ENCODE peak calls at places on chromosome X, in five cellular contexts. One of them, this sample, is unnamed.

GRCh38 chrX:17052776-17053175 is 106.3 kb downstream of the REPS2 start:
- DNase-seq in mesendoderm: no peak
- DNase-seq in H1: no peak
- DNase-seq in mesenchymal stem cell: no peak
- DNase-seq in IMR-90: no peak
- DNase-seq in this sample: no peak

GRCh38 chrX:5746231-5746630 is 482.4 kb downstream of the NLGN4X start:
- DNase-seq in mesendoderm: no peak
- DNase-seq in H1: no peak
- DNase-seq in IMR-90: no peak
- DNase-seq in mesenchymal stem cell: no peak
- DNase-seq in this sample: no peak

GRCh38 chrX:2547746-2548145 is 47.0 kb upstream of the DHRSX start:
- DNase-seq in mesenchymal stem cell: no peak
- DNase-seq in H1: no peak
- DNase-seq in mesendoderm: no peak
- DNase-seq in IMR-90: no peak
- DNase-seq in this sample: no peak

GRCh38 chrX:40877869-40878268 is 142.5 kb upstream of the MED14 start:
- DNase-seq in H1: no peak
- DNase-seq in mesenchymal stem cell: peak
- DNase-seq in mesendoderm: no peak
- DNase-seq in IMR-90: peak
- DNase-seq in this sample: no peak

GRCh38 chrX:132023117-132023895 is at the start of gene STK26:
- DNase-seq in IMR-90: no peak
- DNase-seq in mesendoderm: peak
- DNase-seq in mesenchymal stem cell: peak
- DNase-seq in H1: peak
- DNase-seq in this sample: peak

GRCh38 chrX:141467442-141467841 is 117.1 kb downstream of the SPANXA1 start:
- DNase-seq in H1: no peak
- DNase-seq in mesenchymal stem cell: no peak
- DNase-seq in IMR-90: peak
- DNase-seq in mesendoderm: peak
- DNase-seq in this sample: no peak

GRCh38 chrX:40105791-40106676 is 8.3 kb upstream of the BCOR start:
- DNase-seq in H1: no peak
- DNase-seq in mesenchymal stem cell: peak
- DNase-seq in mesendoderm: peak
- DNase-seq in IMR-90: no peak
- DNase-seq in this sample: no peak

GRCh38 chrX:110941906-110942305 is 146.3 kb upstream of the CHRDL1 start:
- DNase-seq in mesenchymal stem cell: no peak
- DNase-seq in H1: no peak
- DNase-seq in mesendoderm: no peak
- DNase-seq in IMR-90: no peak
- DNase-seq in this sample: no peak

GRCh38 chrX:17564689-17565409 is 172.4 kb upstream of the SCML1 start:
- DNase-seq in IMR-90: no peak
- DNase-seq in mesenchymal stem cell: peak
- DNase-seq in H1: no peak
- DNase-seq in mesendoderm: no peak
- DNase-seq in this sample: no peak

GRCh38 chrX:63275127-63275526 is 76.0 kb downstream of the SPIN4 start:
- DNase-seq in mesenchymal stem cell: peak
- DNase-seq in IMR-90: peak
- DNase-seq in mesendoderm: peak
- DNase-seq in H1: no peak
- DNase-seq in this sample: no peak

GRCh38 chrX:72123471-72124185 is 8.1 kb downstream of the RTL5 start:
- DNase-seq in mesenchymal stem cell: peak
- DNase-seq in H1: no peak
- DNase-seq in IMR-90: peak
- DNase-seq in mesendoderm: peak
- DNase-seq in this sample: peak

GRCh38 chrX:52995135-52995973 is 37.0 kb upstream of the FAM156A start:
- DNase-seq in mesendoderm: peak
- DNase-seq in mesenchymal stem cell: peak
- DNase-seq in H1: peak
- DNase-seq in IMR-90: peak
- DNase-seq in this sample: peak

GRCh38 chrX:79366888-79367749 is at the start of gene ITM2A:
- DNase-seq in mesendoderm: peak
- DNase-seq in IMR-90: no peak
- DNase-seq in mesenchymal stem cell: no peak
- DNase-seq in H1: peak
- DNase-seq in this sample: peak

GRCh38 chrX:134774190-134775048 is 116.1 kb upstream of the PLAC1 start:
- DNase-seq in mesenchymal stem cell: peak
- DNase-seq in IMR-90: peak
- DNase-seq in mesendoderm: no peak
- DNase-seq in H1: no peak
- DNase-seq in this sample: no peak

GRCh38 chrX:10450959-10451355 is 169.4 kb downstream of the MID1 start:
- DNase-seq in mesenchymal stem cell: no peak
- DNase-seq in H1: no peak
- DNase-seq in mesendoderm: no peak
- DNase-seq in IMR-90: no peak
- DNase-seq in this sample: no peak

GRCh38 chrX:12966151-12966550 is 8.8 kb upstream of the TMSB4X start:
- DNase-seq in H1: no peak
- DNase-seq in IMR-90: no peak
- DNase-seq in mesenchymal stem cell: no peak
- DNase-seq in mesendoderm: no peak
- DNase-seq in this sample: no peak
- H3K4me3 ChIP-seq in H1: no peak
- H3K4me3 ChIP-seq in IMR-90: no peak
- H3K4me3 ChIP-seq in mesenchymal stem cell: no peak
- H3K4me3 ChIP-seq in mesendoderm: no peak
- H3K4me3 ChIP-seq in this sample: no peak

GRCh38 chrX:145396612-145397011 is 149.3 kb downstream of the SPANXN1 start:
- DNase-seq in H1: no peak
- DNase-seq in mesendoderm: no peak
- DNase-seq in IMR-90: no peak
- DNase-seq in mesenchymal stem cell: no peak
- DNase-seq in this sample: no peak

GRCh38 chrX:145394344-145394743 is 147.0 kb downstream of the SPANXN1 start:
- DNase-seq in H1: no peak
- DNase-seq in mesendoderm: no peak
- DNase-seq in IMR-90: no peak
- DNase-seq in mesenchymal stem cell: no peak
- DNase-seq in this sample: no peak

DNA sequence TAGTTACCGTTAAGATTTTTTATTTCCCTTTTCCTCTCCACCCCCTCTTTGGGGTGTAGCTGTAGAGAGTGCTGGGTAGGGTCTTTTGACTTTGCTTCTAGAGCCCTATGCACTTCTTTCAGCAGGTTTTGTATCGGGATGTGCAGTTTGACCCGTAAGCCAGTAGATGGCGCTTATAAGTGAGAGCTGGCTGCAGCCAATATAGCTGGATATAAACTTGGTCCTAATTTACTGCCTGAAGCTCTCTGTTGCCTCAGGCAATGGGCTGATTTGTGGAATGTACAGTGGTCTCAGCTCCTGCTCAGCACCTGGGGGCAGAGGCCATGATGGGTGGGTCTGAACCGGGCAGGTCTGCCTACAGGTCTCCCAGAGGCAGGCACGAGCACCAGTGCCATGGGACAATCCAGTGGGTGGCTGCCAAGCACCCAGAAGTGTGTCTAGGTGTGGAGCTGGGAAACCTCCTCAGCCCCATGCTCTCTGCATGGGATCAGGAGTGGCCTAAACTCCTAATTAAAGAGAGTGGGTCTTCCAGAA is 146.5 kb downstream of the SPANXN1 start:
- DNase-seq in mesendoderm: peak
- DNase-seq in H1: no peak
- DNase-seq in mesenchymal stem cell: no peak
- DNase-seq in IMR-90: no peak
- DNase-seq in this sample: no peak
- H2BK15ac ChIP-seq in mesendoderm: no peak
- H2BK15ac ChIP-seq in H1: no peak
- H2BK15ac ChIP-seq in mesenchymal stem cell: no peak
- H2BK15ac ChIP-seq in IMR-90: no peak
- H2BK15ac ChIP-seq in this sample: no peak

DNA sequence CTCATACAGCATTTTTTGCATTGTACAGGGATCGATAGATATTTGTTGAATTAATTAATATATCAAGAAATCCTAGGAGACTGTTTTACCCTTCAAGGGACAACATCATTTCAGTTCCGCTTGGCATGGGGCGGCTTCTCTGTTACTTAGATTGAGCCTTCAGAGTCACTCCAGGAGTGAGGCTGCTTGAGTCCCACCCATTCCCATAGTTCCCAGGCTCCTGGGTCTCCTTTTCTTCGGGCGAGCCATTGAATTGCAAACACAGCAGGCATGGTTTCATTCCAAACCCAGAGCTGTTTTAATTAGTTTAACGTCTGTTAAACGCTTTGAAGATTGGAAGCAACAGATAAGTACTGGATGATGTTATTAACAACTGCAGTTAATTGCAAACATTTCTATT is 590 bp upstream of the EDA start:
- DNase-seq in H1: no peak
- DNase-seq in IMR-90: no peak
- DNase-seq in mesenchymal stem cell: no peak
- DNase-seq in mesendoderm: no peak
- DNase-seq in this sample: no peak
- H2BK5ac ChIP-seq in H1: no peak
- H2BK5ac ChIP-seq in IMR-90: no peak
- H2BK5ac ChIP-seq in mesenchymal stem cell: no peak
- H2BK5ac ChIP-seq in mesendoderm: no peak
- H2BK5ac ChIP-seq in this sample: no peak

GRCh38 chrX:33831211-33831610 is 300.9 kb downstream of the FAM47A start:
- DNase-seq in mesendoderm: no peak
- DNase-seq in IMR-90: no peak
- DNase-seq in H1: no peak
- DNase-seq in mesenchymal stem cell: no peak
- DNase-seq in this sample: no peak
- H3K4me3 ChIP-seq in mesendoderm: no peak
- H3K4me3 ChIP-seq in IMR-90: no peak
- H3K4me3 ChIP-seq in H1: no peak
- H3K4me3 ChIP-seq in mesenchymal stem cell: no peak
- H3K4me3 ChIP-seq in this sample: no peak

DNA sequence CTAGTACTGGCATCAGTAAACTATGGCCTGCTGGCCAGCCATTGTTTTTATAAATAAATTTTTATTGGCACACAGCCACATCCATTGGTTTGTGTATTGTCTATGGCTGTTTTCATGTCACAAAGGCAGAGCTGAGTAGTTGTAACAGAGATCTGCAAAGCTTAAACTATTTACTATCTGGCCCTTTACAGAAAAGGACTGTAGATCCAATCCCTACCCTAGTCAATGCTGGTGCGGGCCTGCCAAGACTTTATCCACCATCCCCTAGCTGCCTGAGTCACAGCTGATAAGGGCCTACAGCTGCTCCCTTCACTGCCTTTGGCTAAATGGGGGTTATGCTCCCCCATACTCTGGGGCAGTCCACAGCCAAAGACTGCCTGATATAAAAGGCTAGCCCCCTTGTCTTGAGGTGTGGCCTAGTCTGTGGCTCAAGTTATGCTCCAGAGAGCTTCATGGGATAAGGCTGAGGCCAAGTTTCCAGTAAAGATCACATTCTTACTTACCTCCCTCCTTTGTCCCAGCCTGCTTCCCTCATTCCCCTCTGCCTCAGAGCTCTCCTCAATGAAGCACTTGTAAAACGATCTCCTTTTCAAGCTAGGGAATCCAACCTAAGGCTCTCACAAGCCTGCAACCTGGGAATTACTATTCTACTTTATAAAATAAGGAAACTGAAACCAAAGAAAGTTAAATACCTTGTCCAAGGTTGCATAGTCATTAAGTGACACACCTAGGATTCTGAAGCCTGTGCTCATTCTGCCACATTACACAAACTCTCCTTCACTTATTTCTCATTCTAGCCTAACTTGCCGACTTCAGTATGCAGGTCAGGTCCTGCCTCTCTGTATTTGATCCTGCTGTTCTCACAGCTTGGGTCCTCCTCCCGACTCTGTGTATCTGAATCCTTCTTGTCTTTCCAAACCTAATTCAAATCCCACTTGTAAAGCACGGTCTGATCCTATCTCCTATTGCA is 20.7 kb downstream of the ACE2 start:
- DNase-seq in mesendoderm: peak
- DNase-seq in H1: no peak
- DNase-seq in IMR-90: peak
- DNase-seq in mesenchymal stem cell: peak
- DNase-seq in this sample: no peak
- H2BK15ac ChIP-seq in mesendoderm: no peak
- H2BK15ac ChIP-seq in H1: no peak
- H2BK15ac ChIP-seq in IMR-90: no peak
- H2BK15ac ChIP-seq in mesenchymal stem cell: no peak
- H2BK15ac ChIP-seq in this sample: no peak